ENCODE peak calls at places on chromosomes 4 and X, in four cellular contexts. One of them, this sample, is unnamed.

GRCh38 chr4:126051709-126052424 is 737.1 kb downstream of the FAT4 start:
- DNase-seq in HepG2: no peak
- DNase-seq in SK-N-SH: no peak
- DNase-seq in K562: no peak
- DNase-seq in this sample: no peak

GRCh38 chr4:164799410-164799809 is 45.5 kb downstream of the SMIM31 start:
- DNase-seq in HepG2: no peak
- DNase-seq in SK-N-SH: no peak
- DNase-seq in K562: no peak
- DNase-seq in this sample: no peak

GRCh38 chr4:174100910-174101309 is 182.6 kb downstream of the FBXO8 start:
- DNase-seq in HepG2: no peak
- DNase-seq in SK-N-SH: no peak
- DNase-seq in K562: no peak
- DNase-seq in this sample: no peak

GRCh38 chrX:53688300-53688699 is 1.8 kb upstream of the HUWE1 start:
- DNase-seq in HepG2: no peak
- DNase-seq in SK-N-SH: no peak
- DNase-seq in K562: no peak
- DNase-seq in this sample: no peak

GRCh38 chr4:138158746-138159297 is 83.3 kb downstream of the SLC7A11 start:
- DNase-seq in HepG2: no peak
- DNase-seq in SK-N-SH: no peak
- DNase-seq in K562: no peak
- DNase-seq in this sample: no peak

GRCh38 chrX:72304877-72305276 is 837 bp downstream of the CITED1 start:
- DNase-seq in HepG2: no peak
- DNase-seq in SK-N-SH: peak; percentile 73
- DNase-seq in K562: no peak
- DNase-seq in this sample: no peak

GRCh38 chr4:108058685-108059440 is 69.2 kb downstream of the HADH start:
- DNase-seq in HepG2: peak; percentile 27
- DNase-seq in SK-N-SH: no peak
- DNase-seq in K562: peak; percentile 17
- DNase-seq in this sample: peak; percentile 68

GRCh38 chrX:38275615-38276014 is 51.7 kb downstream of the RPGR start:
- DNase-seq in HepG2: peak; percentile 51
- DNase-seq in SK-N-SH: no peak
- DNase-seq in K562: no peak
- DNase-seq in this sample: peak; percentile 27

GRCh38 chr4:185290656-185291055 is 81.3 kb downstream of the SNX25 start:
- DNase-seq in HepG2: no peak
- DNase-seq in SK-N-SH: no peak
- DNase-seq in K562: no peak
- DNase-seq in this sample: no peak

GRCh38 chr4:70556856-70557255 is 35.2 kb upstream of the AMBN start:
- DNase-seq in HepG2: no peak
- DNase-seq in SK-N-SH: no peak
- DNase-seq in K562: no peak
- DNase-seq in this sample: no peak

GRCh38 chr4:99886146-99886545 is 8.1 kb downstream of the LAMTOR3 start:
- DNase-seq in HepG2: no peak
- DNase-seq in SK-N-SH: no peak
- DNase-seq in K562: no peak
- DNase-seq in this sample: no peak

GRCh38 chr4:83961575-83961974 is 425.7 kb downstream of the GPAT3 start:
- DNase-seq in HepG2: no peak
- DNase-seq in SK-N-SH: no peak
- DNase-seq in K562: no peak
- DNase-seq in this sample: no peak

GRCh38 chrX:134669378-134670098 is 11.3 kb upstream of the PLAC1 start:
- DNase-seq in HepG2: no peak
- DNase-seq in SK-N-SH: peak; percentile 23
- DNase-seq in K562: no peak
- DNase-seq in this sample: no peak

GRCh38 chrX:24479924-24480722 is 15.0 kb downstream of the PDK3 start:
- DNase-seq in HepG2: no peak
- DNase-seq in SK-N-SH: no peak
- DNase-seq in K562: no peak
- DNase-seq in this sample: no peak

GRCh38 chr4:7134737-7135388 is 57.5 kb upstream of the SORCS2 start:
- DNase-seq in HepG2: no peak
- DNase-seq in SK-N-SH: no peak
- DNase-seq in K562: no peak
- DNase-seq in this sample: no peak

GRCh38 chr4:54683616-54684346 is 26.0 kb downstream of the KIT start:
- DNase-seq in HepG2: peak; percentile 13
- DNase-seq in SK-N-SH: no peak
- DNase-seq in K562: no peak
- DNase-seq in this sample: peak; percentile 37

GRCh38 chr4:174490356-174490969 is 31.8 kb downstream of the HPGD start:
- DNase-seq in HepG2: no peak
- DNase-seq in SK-N-SH: no peak
- DNase-seq in K562: no peak
- DNase-seq in this sample: no peak

GRCh38 chrX:72029473-72030411 is 102.0 kb downstream of the RTL5 start:
- DNase-seq in HepG2: peak; percentile 16
- DNase-seq in SK-N-SH: peak; percentile 47
- DNase-seq in K562: no peak
- DNase-seq in this sample: no peak

GRCh38 chrX:130771230-130771629 is 131.8 kb downstream of the ENOX2 start:
- DNase-seq in HepG2: no peak
- DNase-seq in SK-N-SH: no peak
- DNase-seq in K562: no peak
- DNase-seq in this sample: no peak

GRCh38 chr4:98838977-98839618 is 89.8 kb downstream of the EIF4E start:
- DNase-seq in HepG2: no peak
- DNase-seq in SK-N-SH: peak; percentile 20
- DNase-seq in K562: peak; percentile 29
- DNase-seq in this sample: peak; percentile 32

GRCh38 chr4:187789078-187789477 is 206.5 kb upstream of the ZFP42 start:
- DNase-seq in HepG2: no peak
- DNase-seq in SK-N-SH: no peak
- DNase-seq in K562: no peak
- DNase-seq in this sample: no peak

GRCh38 chr4:4226606-4227438 is at the start of gene OTOP1:
- DNase-seq in HepG2: no peak
- DNase-seq in SK-N-SH: peak; percentile 49
- DNase-seq in K562: no peak
- DNase-seq in this sample: no peak

GRCh38 chr4:118034061-118034785 is at the start of gene NDST3:
- DNase-seq in HepG2: peak; percentile 32
- DNase-seq in SK-N-SH: peak; percentile 81
- DNase-seq in K562: no peak
- DNase-seq in this sample: peak; percentile 71

GRCh38 chr4:170109586-170110289 is 20.0 kb upstream of the AADAT start:
- DNase-seq in HepG2: no peak
- DNase-seq in SK-N-SH: no peak
- DNase-seq in K562: no peak
- DNase-seq in this sample: no peak

GRCh38 chr4:168887809-168888208 is 122.2 kb downstream of the CBR4 start:
- DNase-seq in HepG2: no peak
- DNase-seq in SK-N-SH: no peak
- DNase-seq in K562: no peak
- DNase-seq in this sample: no peak

GRCh38 chr4:168886361-168886760 is 123.7 kb downstream of the CBR4 start:
- DNase-seq in HepG2: no peak
- DNase-seq in SK-N-SH: no peak
- DNase-seq in K562: no peak
- DNase-seq in this sample: peak; percentile 21

GRCh38 chr4:168891086-168891485 is 119.0 kb downstream of the CBR4 start:
- DNase-seq in HepG2: no peak
- DNase-seq in SK-N-SH: no peak
- DNase-seq in K562: no peak
- DNase-seq in this sample: no peak

GRCh38 chr4:168885416-168885815 is 124.6 kb downstream of the CBR4 start:
- DNase-seq in HepG2: no peak
- DNase-seq in SK-N-SH: no peak
- DNase-seq in K562: no peak
- DNase-seq in this sample: no peak

DNA sequence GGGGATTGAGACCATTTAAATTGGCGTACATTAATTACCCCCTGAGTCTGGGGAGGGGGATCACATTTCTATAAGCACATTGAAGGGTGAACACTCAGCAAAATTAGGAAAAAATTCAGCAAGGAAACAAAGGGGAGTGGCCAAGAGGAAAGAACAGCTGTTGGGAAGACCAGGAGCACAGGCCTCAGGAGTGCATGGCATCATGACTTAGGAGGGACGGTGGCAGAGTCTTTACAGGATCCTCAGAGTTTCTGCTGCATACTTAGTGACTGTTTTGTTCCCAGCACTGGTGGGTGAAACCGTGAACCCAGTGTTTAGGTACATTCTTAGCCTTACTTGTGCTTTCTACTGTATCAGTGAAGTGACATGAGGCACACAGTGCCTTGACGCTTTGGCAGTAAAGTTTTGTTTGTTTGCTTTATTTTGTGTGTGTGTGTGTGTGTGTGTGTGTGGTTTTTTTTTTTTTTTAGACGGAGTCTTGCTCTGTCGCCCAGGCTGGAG is 121.3 kb downstream of the CBR4 start:
- DNase-seq in HepG2: no peak
- DNase-seq in SK-N-SH: no peak
- DNase-seq in K562: no peak
- DNase-seq in this sample: no peak
- H3K27ac ChIP-seq in HepG2: no peak overlapping the region
- H3K27ac ChIP-seq in SK-N-SH: no peak overlapping the region
- H3K27ac ChIP-seq in K562: no peak overlapping the region
- H3K27ac ChIP-seq in this sample: no peak overlapping the region

DNA sequence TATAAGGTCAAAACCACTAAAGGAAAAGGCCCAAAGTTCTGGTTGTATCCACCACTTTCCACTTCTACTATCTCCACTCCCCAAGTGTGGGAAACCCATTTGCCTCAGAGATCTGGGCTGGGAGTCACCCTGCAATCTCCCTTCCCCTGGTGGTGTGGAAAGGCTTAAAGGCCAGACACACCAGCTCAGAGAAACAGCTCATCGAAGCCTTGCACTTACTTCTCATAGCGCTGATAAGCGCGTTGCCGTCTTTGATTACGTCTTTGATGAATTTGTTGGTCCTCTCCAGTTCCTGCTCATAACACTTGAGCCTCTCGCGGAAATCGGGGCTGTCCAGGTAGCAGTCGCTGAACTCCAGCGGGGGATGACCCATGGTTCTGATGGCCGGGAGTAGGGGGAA is 647 bp downstream of the OPHN1 start:
- DNase-seq in HepG2: no peak
- DNase-seq in SK-N-SH: peak; percentile 23
- DNase-seq in K562: peak; percentile 8
- DNase-seq in this sample: no peak
- TF ChIP-seq ELF1 in HepG2: no peak
- TF ChIP-seq ELF1 in SK-N-SH: no peak
- TF ChIP-seq ELF1 in K562: no peak
- TF ChIP-seq ELF1 in this sample: no peak

GRCh38 chr4:52670739-52671138 is 11.6 kb upstream of the USP46 start:
- DNase-seq in HepG2: no peak
- DNase-seq in SK-N-SH: no peak
- DNase-seq in K562: peak; percentile 14
- DNase-seq in this sample: no peak

GRCh38 chr4:52664479-52664878 is 5.4 kb upstream of the USP46 start:
- DNase-seq in HepG2: no peak
- DNase-seq in SK-N-SH: no peak
- DNase-seq in K562: no peak
- DNase-seq in this sample: no peak

GRCh38 chr4:52665592-52665991 is 6.5 kb upstream of the USP46 start:
- DNase-seq in HepG2: peak; percentile 43
- DNase-seq in SK-N-SH: peak; percentile 16
- DNase-seq in K562: no peak
- DNase-seq in this sample: peak; percentile 44

DNA sequence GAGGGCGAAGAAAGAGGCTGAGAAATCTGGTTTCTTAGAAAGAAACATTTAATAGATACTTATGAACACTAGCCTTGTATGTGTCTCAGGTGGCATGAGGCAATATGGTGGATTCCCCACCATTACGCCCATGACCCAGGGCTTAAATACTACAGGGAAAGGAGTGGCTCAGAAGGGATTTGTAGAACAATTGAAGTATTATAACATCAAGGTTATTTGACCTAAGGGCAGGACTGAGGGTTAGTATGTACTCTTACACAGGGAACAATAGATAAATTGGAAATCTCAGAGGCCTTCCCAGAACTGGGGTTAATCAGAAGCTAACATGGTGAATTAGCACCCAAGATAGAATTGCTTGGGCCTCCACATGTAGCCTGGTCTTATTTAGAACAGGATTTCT is 11.0 kb upstream of the USP46 start:
- DNase-seq in HepG2: peak; percentile 18
- DNase-seq in SK-N-SH: no peak
- DNase-seq in K562: no peak
- DNase-seq in this sample: no peak
- H3K27ac ChIP-seq in HepG2: no peak overlapping the region
- H3K27ac ChIP-seq in SK-N-SH: no peak overlapping the region
- H3K27ac ChIP-seq in K562: no peak overlapping the region
- H3K27ac ChIP-seq in this sample: no peak overlapping the region

GRCh38 chr4:141417387-141417786 is 196.7 kb downstream of the ZNF330 start:
- DNase-seq in HepG2: no peak
- DNase-seq in SK-N-SH: no peak
- DNase-seq in K562: no peak
- DNase-seq in this sample: no peak
- TF ChIP-seq ELF1 in HepG2: no peak
- TF ChIP-seq ELF1 in SK-N-SH: no peak
- TF ChIP-seq ELF1 in K562: no peak
- TF ChIP-seq ELF1 in this sample: no peak

GRCh38 chr4:142030010-142030409 is 393.6 kb downstream of the IL15 start:
- DNase-seq in HepG2: no peak
- DNase-seq in SK-N-SH: no peak
- DNase-seq in K562: no peak
- DNase-seq in this sample: no peak

GRCh38 chr4:142036795-142037583 is 400.6 kb downstream of the IL15 start:
- DNase-seq in HepG2: no peak
- DNase-seq in SK-N-SH: no peak
- DNase-seq in K562: no peak
- DNase-seq in this sample: peak; percentile 19

GRCh38 chr4:142040043-142040442 is 403.7 kb downstream of the IL15 start:
- DNase-seq in HepG2: no peak
- DNase-seq in SK-N-SH: no peak
- DNase-seq in K562: no peak
- DNase-seq in this sample: no peak

GRCh38 chr4:142035556-142035955 is 399.2 kb downstream of the IL15 start:
- DNase-seq in HepG2: no peak
- DNase-seq in SK-N-SH: no peak
- DNase-seq in K562: no peak
- DNase-seq in this sample: no peak
- H3K27ac ChIP-seq in HepG2: no peak overlapping the region
- H3K27ac ChIP-seq in SK-N-SH: no peak overlapping the region
- H3K27ac ChIP-seq in K562: no peak overlapping the region
- H3K27ac ChIP-seq in this sample: no peak overlapping the region

GRCh38 chr4:8353158-8353495 is 83.6 kb downstream of the HTRA3 start:
- DNase-seq in HepG2: no peak
- DNase-seq in SK-N-SH: no peak
- DNase-seq in K562: no peak
- DNase-seq in this sample: no peak
- TF ChIP-seq ELF1 in HepG2: no peak
- TF ChIP-seq ELF1 in SK-N-SH: no peak
- TF ChIP-seq ELF1 in K562: no peak
- TF ChIP-seq ELF1 in this sample: no peak

This sample was measured in HCT116.